ENCODE peak calls at places on chromosome 17, in eight cellular contexts. V is GM23338, G is PC-3, O is HCT116, F is hepatocyte, R is OCI-LY7, U is GM23248, X is SK-N-SH. Q is an unnamed sample.

GRCh38 chr17:29574732-29575510 is 6.4 kb downstream of the TP53I13 start:
- DNase-seq in R (no peak), V (no peak), O (no peak), G (no peak), U (no peak), F (peak; percentile 91), X (no peak), Q (no peak)

GRCh38 chr17:76382803-76383644 is 1.4 kb upstream of the SPHK1 start:
- DNase-seq in U (peak; percentile 89), O (no peak), G (peak; percentile 66), V (peak; percentile 87), X (peak; percentile 82), R (no peak), F (peak; percentile 74), Q (peak; percentile 69)

GRCh38 chr17:74736423-74737298 is at the start of gene RAB37:
- DNase-seq in X (peak; percentile 82), R (peak; percentile 82), U (peak; percentile 40), V (peak; percentile 84), G (no peak), F (peak; percentile 91), O (peak; percentile 47), Q (no peak)

GRCh38 chr17:1197781-1198490 is 18.2 kb upstream of the ABR start:
- DNase-seq in O (no peak), U (peak; percentile 13), V (no peak), R (peak; percentile 96), G (no peak), X (no peak), F (peak; percentile 50), Q (no peak)

GRCh38 chr17:7440823-7441174 is 1.5 kb downstream of the FGF11 start:
- DNase-seq in R (no peak), F (peak; percentile 67), U (peak; percentile 52), O (no peak), X (peak; percentile 72), V (peak; percentile 71), G (peak; percentile 36), Q (no peak)

GRCh38 chr17:3993493-3994220 is 29.4 kb upstream of the ATP2A3 start:
- DNase-seq in R (no peak), O (no peak), F (no peak), V (no peak), U (no peak), X (no peak), G (no peak), Q (no peak)

GRCh38 chr17:83099570-83100181 is 20.3 kb downstream of the METRNL start:
- DNase-seq in V (no peak), F (peak; percentile 75), G (no peak), R (no peak), U (peak; percentile 80), O (no peak), X (peak; percentile 70), Q (no peak)

GRCh38 chr17:31371511-31372097 is 19.9 kb upstream of the RAB11FIP4 start:
- DNase-seq in F (no peak), O (no peak), V (no peak), X (no peak), G (no peak), U (peak; percentile 54), R (no peak), Q (peak; percentile 72)

GRCh38 chr17:62163847-62164246 is 98.8 kb upstream of the MED13 start:
- DNase-seq in U (no peak), F (peak; percentile 63), V (no peak), X (no peak), G (peak; percentile 85), O (peak; percentile 53), R (no peak), Q (no peak)

GRCh38 chr17:17728550-17729251 is 47.4 kb downstream of the RAI1 start:
- DNase-seq in G (peak; percentile 86), V (no peak), F (no peak), X (no peak), R (no peak), O (peak; percentile 37), U (no peak), Q (no peak)

GRCh38 chr17:16997514-16998429 is 25.9 kb upstream of the TNFRSF13B start:
- DNase-seq in U (no peak), V (no peak), F (no peak), G (peak; percentile 28), O (no peak), R (peak; percentile 29), X (peak; percentile 80), Q (no peak)

GRCh38 chr17:60161598-60162330 is 12.0 kb downstream of the CA4 start:
- DNase-seq in U (no peak), R (no peak), X (peak; percentile 73), F (peak; percentile 3), G (no peak), V (peak; percentile 74), O (no peak), Q (no peak)

GRCh38 chr17:60157487-60158040 is 7.8 kb downstream of the CA4 start:
- DNase-seq in O (no peak), R (no peak), V (peak; percentile 54), X (peak; percentile 37), U (no peak), F (peak; percentile 3), G (no peak), Q (no peak)

GRCh38 chr17:60158751-60159478 is 9.1 kb downstream of the CA4 start:
- DNase-seq in X (peak; percentile 41), U (peak; percentile 58), R (no peak), O (no peak), V (peak; percentile 74), F (peak; percentile 23), G (no peak), Q (no peak)

GRCh38 chr17:60160829-60161501 is 11.2 kb downstream of the CA4 start:
- DNase-seq in F (no peak), G (no peak), O (no peak), X (peak; percentile 46), V (peak; percentile 70), U (no peak), R (no peak), Q (no peak)

GRCh38 chr17:60159479-60159866 is 9.7 kb downstream of the CA4 start:
- DNase-seq in U (no peak), R (no peak), X (no peak), V (no peak), O (no peak), G (no peak), F (peak; percentile 3), Q (no peak)
- H3K9me2 ChIP-seq in U (no peaks in the 10 kb centered on the region), R (no peaks in the 10 kb centered on the region), X (no peaks in the 10 kb centered on the region), V (no peaks in the 10 kb centered on the region), O (no peaks in the 10 kb centered on the region), G (no peaks in the 10 kb centered on the region), F (no peaks in the 10 kb centered on the region), Q (no peaks in the 10 kb centered on the region)

GRCh38 chr17:44351961-44352921 is 7.1 kb downstream of the GRN start:
- DNase-seq in G (no peak), F (no peak), X (peak; percentile 32), R (no peak), O (no peak), V (no peak), U (no peak), Q (no peak)

GRCh38 chr17:44349553-44350070 is 4.5 kb downstream of the GRN start:
- DNase-seq in X (no peak), G (no peak), U (no peak), F (no peak), V (no peak), O (no peak), R (no peak), Q (no peak)

GRCh38 chr17:44348988-44349364 is 3.9 kb downstream of the GRN start:
- DNase-seq in O (no peak), F (no peak), V (no peak), X (no peak), U (no peak), R (no peak), G (no peak), Q (no peak)

GRCh38 chr17:44351464-44351863 is 6.4 kb downstream of the GRN start:
- DNase-seq in V (no peak), U (no peak), X (peak; percentile 25), O (no peak), R (no peak), G (no peak), F (no peak), Q (no peak)

DNA sequence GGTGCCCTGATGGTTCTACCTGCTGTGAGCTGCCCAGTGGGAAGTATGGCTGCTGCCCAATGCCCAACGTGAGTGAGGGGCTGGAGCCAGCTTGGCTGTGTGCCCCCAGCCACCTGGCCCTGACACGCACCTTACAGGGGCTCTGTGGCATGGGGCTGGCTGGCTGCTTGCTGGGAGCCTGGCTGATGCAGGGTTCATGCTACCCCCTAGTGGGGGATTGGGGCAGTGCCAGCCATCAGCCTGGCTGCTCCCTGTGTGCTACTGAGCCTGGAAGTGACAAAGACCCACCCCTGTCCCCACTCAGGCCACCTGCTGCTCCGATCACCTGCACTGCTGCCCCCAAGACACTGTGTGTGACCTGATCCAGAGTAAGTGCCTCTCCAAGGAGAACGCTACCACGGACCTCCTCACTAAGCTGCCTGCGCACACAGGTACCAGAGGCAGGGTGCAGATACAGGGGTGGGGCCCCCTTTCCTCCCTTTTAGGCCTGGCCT is 5.7 kb downstream of the GRN start:
- DNase-seq in O (no peak), F (peak; percentile 82), U (peak; percentile 67), R (peak; percentile 84), G (peak; percentile 78), V (peak; percentile 85), X (peak; percentile 96), Q (peak; percentile 64)
- TF ChIP-seq EZH2phosphoT487 in O (no peak), F (no peak), U (no peak), R (no peak), G (no peak), V (no peak), X (no peak), Q (no peak)

GRCh38 chr17:36481829-36482228 is 4.7 kb upstream of the ZNHIT3 start:
- DNase-seq in F (no peak), G (no peak), O (no peak), V (no peak), X (no peak), U (no peak), R (no peak), Q (no peak)

GRCh38 chr17:36486204-36487194 is at the start of gene ZNHIT3:
- DNase-seq in U (peak; percentile 99), V (peak; percentile 98), R (peak; percentile 94), O (peak; percentile 86), F (peak; percentile 96), X (peak; percentile 95), G (peak; percentile 86), Q (peak; percentile 96)

GRCh38 chr17:36485027-36485426 is 1.5 kb upstream of the ZNHIT3 start:
- DNase-seq in O (no peak), V (no peak), F (peak; percentile 1), R (no peak), G (no peak), U (no peak), X (no peak), Q (no peak)

GRCh38 chr17:36482611-36483504 is 3.6 kb upstream of the ZNHIT3 start:
- DNase-seq in F (peak; percentile 89), X (peak; percentile 97), G (peak; percentile 73), R (peak; percentile 29), U (peak; percentile 88), V (peak; percentile 91), O (peak; percentile 66), Q (peak; percentile 63)

GRCh38 chr17:36485805-36486203 is 677 bp upstream of the ZNHIT3 start:
- DNase-seq in U (peak; percentile 8), V (peak; percentile 65), F (no peak), O (no peak), G (no peak), X (no peak), R (peak; percentile 71), Q (no peak)
- H3K9me2 ChIP-seq in U (no peaks in the 10 kb centered on the region), V (no peaks in the 10 kb centered on the region), F (no peaks in the 10 kb centered on the region), O (no peaks in the 10 kb centered on the region), G (no peaks in the 10 kb centered on the region), X (no peaks in the 10 kb centered on the region), R (no peaks in the 10 kb centered on the region), Q (no peaks in the 10 kb centered on the region)

DNA sequence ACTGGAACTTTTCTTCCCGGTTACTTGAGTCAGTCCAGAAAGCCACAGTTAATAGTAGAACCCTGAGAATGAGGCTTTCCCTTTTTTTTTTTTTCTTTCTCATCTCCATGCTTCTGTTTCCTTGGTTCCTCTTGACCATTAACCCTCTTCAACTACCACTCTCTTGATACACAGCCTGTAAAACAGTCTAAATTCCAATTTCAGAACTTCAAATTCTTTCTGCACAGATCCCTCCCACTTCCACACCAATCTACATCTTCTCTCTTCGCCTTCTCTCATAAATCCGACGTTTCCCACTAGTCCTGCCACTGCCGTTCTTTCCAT is 588 bp downstream of the METTL16 start:
- DNase-seq in O (no peak), R (no peak), V (no peak), F (no peak), G (no peak), U (no peak), X (no peak), Q (no peak)
- TF ChIP-seq EZH2phosphoT487 in O (no peak), R (no peak), V (no peak), F (no peak), G (no peak), U (no peak), X (no peak), Q (no peak)

Q was measured in MM.1S.